ENCODE peak calls at places on chromosomes 13 and 19, in five cellular contexts. P is B cell; D is stimulated activated CD4-positive, alpha-beta T cell treated with anti-CD3 and anti-CD28 coated beads, Interleukin-4, amount 100 ng/mL, for 24 hours; I is suprapubic skin; E is CD8-positive, alpha-beta memory T cell. R is an unnamed sample.

GRCh38 chr19:5892772-5893275 is 10.8 kb downstream of the NDUFA11 start:
- DNase-seq in P (no peak), D (no peak), I (no peak), E (no peak), R (no peak)

GRCh38 chr13:94309997-94310842 is 169.3 kb downstream of the DCT start:
- DNase-seq in P (no peak), D (no peak), I (no peak), E (no peak), R (peak)

GRCh38 chr13:71360041-71360440 is 507.0 kb downstream of the DACH1 start:
- DNase-seq in P (no peak), D (no peak), I (no peak), E (no peak), R (no peak)

GRCh38 chr19:6590458-6591319 is at the start of gene CD70:
- DNase-seq in P (peak), D (peak), I (no peak), E (peak), R (no peak)

GRCh38 chr13:60134376-60134775 is 29.4 kb downstream of the DIAPH3 start:
- DNase-seq in P (no peak), D (no peak), I (no peak), E (no peak), R (no peak)

GRCh38 chr13:44758595-44759221 is 182.6 kb upstream of the TSC22D1 start:
- DNase-seq in P (no peak), D (peak), I (no peak), E (no peak), R (no peak)

GRCh38 chr13:51083706-51084105 is 27.4 kb downstream of the C13orf42 start:
- DNase-seq in P (no peak), D (no peak), I (no peak), E (no peak), R (no peak)

GRCh38 chr13:83325454-83325853 is 556.8 kb downstream of the SLITRK1 start:
- DNase-seq in P (no peak), D (no peak), I (no peak), E (no peak), R (no peak)

GRCh38 chr13:73109969-73110368 is 51.2 kb downstream of the KLF5 start:
- DNase-seq in P (no peak), D (no peak), I (no peak), E (no peak), R (no peak)

R was measured in retinal pigment epithelial cell.